ENCODE peak calls at places on chromosomes 11 and 22, in eight cellular contexts. One of them, this sample, is unnamed.

GRCh38 chr11:101862410-101863233 is 52.2 kb upstream of the CEP126 start:
- DNase-seq in aorta: no peak
- DNase-seq in cardiac fibroblast: peak; percentile 81
- DNase-seq in GM12865: no peak
- DNase-seq in GM23338: peak; percentile 79
- DNase-seq in IMR-90: peak; percentile 79
- DNase-seq in astrocyte of the cerebellum: peak; percentile 47
- DNase-seq in sigmoid colon: no peak
- DNase-seq in this sample: no peak

GRCh38 chr22:48223488-48224190 is 1461.2 kb downstream of the TBC1D22A start:
- DNase-seq in IMR-90: no peak
- DNase-seq in GM12865: no peak
- DNase-seq in sigmoid colon: no peak
- DNase-seq in cardiac fibroblast: no peak
- DNase-seq in GM23338: no peak
- DNase-seq in aorta: no peak
- DNase-seq in astrocyte of the cerebellum: no peak
- DNase-seq in this sample: no peak

GRCh38 chr11:15071556-15072255 is 1.7 kb upstream of the CALCB start:
- DNase-seq in sigmoid colon: no peak
- DNase-seq in GM23338: no peak
- DNase-seq in GM12865: no peak
- DNase-seq in astrocyte of the cerebellum: no peak
- DNase-seq in IMR-90: no peak
- DNase-seq in cardiac fibroblast: no peak
- DNase-seq in aorta: peak; percentile 64
- DNase-seq in this sample: no peak

GRCh38 chr11:128130052-128130451 is 457.3 kb downstream of the ETS1 start:
- DNase-seq in astrocyte of the cerebellum: no peak
- DNase-seq in aorta: no peak
- DNase-seq in GM23338: no peak
- DNase-seq in cardiac fibroblast: no peak
- DNase-seq in sigmoid colon: no peak
- DNase-seq in IMR-90: no peak
- DNase-seq in GM12865: no peak
- DNase-seq in this sample: no peak

GRCh38 chr11:114925591-114925990 is 247.3 kb downstream of the NXPE2 start:
- DNase-seq in sigmoid colon: no peak
- DNase-seq in IMR-90: no peak
- DNase-seq in astrocyte of the cerebellum: no peak
- DNase-seq in aorta: no peak
- DNase-seq in cardiac fibroblast: no peak
- DNase-seq in GM23338: no peak
- DNase-seq in GM12865: no peak
- DNase-seq in this sample: no peak

GRCh38 chr11:67024410-67024809 is 1.5 kb downstream of the SYT12 start:
- DNase-seq in aorta: no peak
- DNase-seq in astrocyte of the cerebellum: no peak
- DNase-seq in sigmoid colon: no peak
- DNase-seq in cardiac fibroblast: no peak
- DNase-seq in GM12865: peak; percentile 59
- DNase-seq in IMR-90: no peak
- DNase-seq in GM23338: no peak
- DNase-seq in this sample: no peak

GRCh38 chr11:4607111-4607510 is 920 bp downstream of the TRIM68 start:
- DNase-seq in aorta: no peak
- DNase-seq in sigmoid colon: no peak
- DNase-seq in IMR-90: peak; percentile 7
- DNase-seq in GM12865: no peak
- DNase-seq in cardiac fibroblast: peak; percentile 13
- DNase-seq in astrocyte of the cerebellum: no peak
- DNase-seq in GM23338: no peak
- DNase-seq in this sample: no peak

GRCh38 chr11:5689551-5689983 is at the start of gene TRIM22:
- DNase-seq in cardiac fibroblast: peak; percentile 93
- DNase-seq in sigmoid colon: no peak
- DNase-seq in IMR-90: peak; percentile 71
- DNase-seq in astrocyte of the cerebellum: peak; percentile 73
- DNase-seq in GM23338: peak; percentile 81
- DNase-seq in GM12865: peak; percentile 91
- DNase-seq in aorta: no peak
- DNase-seq in this sample: peak; percentile 32

GRCh38 chr11:72141066-72141465 is 5.5 kb downstream of the FOLR3 start:
- DNase-seq in aorta: no peak
- DNase-seq in GM12865: no peak
- DNase-seq in astrocyte of the cerebellum: peak; percentile 86
- DNase-seq in IMR-90: peak; percentile 90
- DNase-seq in GM23338: no peak
- DNase-seq in cardiac fibroblast: peak; percentile 94
- DNase-seq in sigmoid colon: no peak
- DNase-seq in this sample: no peak

GRCh38 chr11:728901-729491 is 18.3 kb upstream of the TALDO1 start:
- DNase-seq in IMR-90: no peak
- DNase-seq in astrocyte of the cerebellum: no peak
- DNase-seq in GM23338: no peak
- DNase-seq in sigmoid colon: no peak
- DNase-seq in aorta: no peak
- DNase-seq in cardiac fibroblast: no peak
- DNase-seq in GM12865: no peak
- DNase-seq in this sample: peak; percentile 53

GRCh38 chr11:114040706-114041211 is 18.8 kb upstream of the ZBTB16 start:
- DNase-seq in aorta: no peak
- DNase-seq in GM12865: no peak
- DNase-seq in cardiac fibroblast: peak; percentile 77
- DNase-seq in IMR-90: peak; percentile 31
- DNase-seq in sigmoid colon: peak; percentile 77
- DNase-seq in GM23338: no peak
- DNase-seq in astrocyte of the cerebellum: peak; percentile 41
- DNase-seq in this sample: no peak

DNA sequence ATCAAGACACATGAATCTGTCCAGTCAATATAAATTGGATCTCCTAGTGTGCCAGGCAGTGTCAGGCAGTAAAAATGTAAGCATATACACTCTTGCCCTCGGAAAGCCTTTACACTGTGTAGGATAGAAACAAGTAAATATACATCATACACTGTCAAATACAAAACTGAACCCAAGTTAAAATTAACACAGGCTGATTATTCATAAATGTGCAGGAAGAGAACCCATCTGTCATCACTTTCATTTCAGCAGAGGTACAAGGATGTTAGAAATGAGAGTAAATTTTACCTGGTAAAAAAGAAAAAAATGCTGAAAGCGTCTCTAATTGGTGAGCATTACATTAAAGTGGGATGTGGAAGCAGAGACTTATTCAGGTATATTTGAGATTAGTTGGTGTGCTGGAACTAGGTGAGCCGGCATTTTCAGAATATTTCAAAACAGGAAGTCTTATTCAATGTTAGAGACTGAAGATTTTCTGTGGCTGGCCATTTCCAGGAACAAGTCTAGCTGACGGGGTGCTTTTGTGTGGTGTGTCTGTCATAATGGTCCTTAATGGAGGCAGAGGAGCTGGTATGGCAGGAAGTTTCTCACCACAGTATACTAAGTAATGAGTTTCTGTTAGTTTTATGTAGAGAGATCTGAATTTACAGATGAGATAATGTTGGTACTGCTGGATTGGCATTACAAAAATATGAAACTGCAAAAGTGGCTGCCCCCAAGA is 192.6 kb downstream of the CASP12 start:
- DNase-seq in aorta: no peak
- DNase-seq in cardiac fibroblast: peak; percentile 67
- DNase-seq in astrocyte of the cerebellum: peak; percentile 16
- DNase-seq in IMR-90: peak; percentile 18
- DNase-seq in GM23338: no peak
- DNase-seq in GM12865: peak; percentile 87
- DNase-seq in sigmoid colon: no peak
- DNase-seq in this sample: peak; percentile 10
- H3K4me3 ChIP-seq in aorta: no peak overlapping the region
- H3K4me3 ChIP-seq in cardiac fibroblast: no peak overlapping the region
- H3K4me3 ChIP-seq in astrocyte of the cerebellum: no peak overlapping the region
- H3K4me3 ChIP-seq in IMR-90: no peak overlapping the region
- H3K4me3 ChIP-seq in GM23338: no peak overlapping the region
- H3K4me3 ChIP-seq in GM12865: peak overlapping the region; percentile 11
- H3K4me3 ChIP-seq in sigmoid colon: no peak overlapping the region
- H3K4me3 ChIP-seq in this sample: no peak overlapping the region

GRCh38 chr11:64000026-64000739 is 13.9 kb downstream of the OTUB1 start:
- DNase-seq in GM12865: peak; percentile 80
- DNase-seq in IMR-90: peak; percentile 59
- DNase-seq in aorta: peak; percentile 91
- DNase-seq in GM23338: peak; percentile 90
- DNase-seq in astrocyte of the cerebellum: peak; percentile 23
- DNase-seq in cardiac fibroblast: peak; percentile 68
- DNase-seq in sigmoid colon: peak; percentile 87
- DNase-seq in this sample: peak; percentile 90
- H3K4me3 ChIP-seq in GM12865: no peak overlapping the region
- H3K4me3 ChIP-seq in IMR-90: no peak overlapping the region
- H3K4me3 ChIP-seq in aorta: no peak overlapping the region
- H3K4me3 ChIP-seq in GM23338: peak overlapping the region; percentile 64
- H3K4me3 ChIP-seq in astrocyte of the cerebellum: peak overlapping the region; percentile 26
- H3K4me3 ChIP-seq in cardiac fibroblast: peak overlapping the region; percentile 11
- H3K4me3 ChIP-seq in sigmoid colon: peak overlapping the region; percentile 44
- H3K4me3 ChIP-seq in this sample: peak overlapping the region; percentile 37

DNA sequence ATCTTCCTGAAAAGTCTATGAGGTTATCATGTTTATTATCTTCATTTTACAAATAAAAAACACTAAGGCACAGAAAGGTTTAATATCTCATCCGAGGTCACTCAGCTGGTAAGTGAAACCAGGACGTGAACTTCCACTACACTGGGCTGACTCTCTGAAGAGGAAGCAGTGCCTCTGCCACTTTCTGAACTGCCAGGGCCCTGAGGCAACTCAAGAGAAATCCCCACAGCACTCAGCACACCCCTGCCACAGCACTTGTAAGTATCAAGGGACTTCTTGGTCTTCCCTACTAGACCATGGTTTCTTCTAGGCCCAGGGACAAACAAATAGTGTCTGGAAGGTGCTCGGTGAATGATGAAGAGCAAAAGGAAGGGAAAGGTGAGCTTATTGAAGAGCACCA is 49.7 kb downstream of the RPL27A start:
- DNase-seq in IMR-90: no peak
- DNase-seq in astrocyte of the cerebellum: no peak
- DNase-seq in aorta: no peak
- DNase-seq in GM23338: no peak
- DNase-seq in sigmoid colon: no peak
- DNase-seq in GM12865: peak; percentile 74
- DNase-seq in cardiac fibroblast: no peak
- DNase-seq in this sample: no peak
- H3K4me3 ChIP-seq in IMR-90: no peak overlapping the region
- H3K4me3 ChIP-seq in astrocyte of the cerebellum: no peak overlapping the region
- H3K4me3 ChIP-seq in aorta: no peak overlapping the region
- H3K4me3 ChIP-seq in GM23338: no peak overlapping the region
- H3K4me3 ChIP-seq in sigmoid colon: no peak overlapping the region
- H3K4me3 ChIP-seq in GM12865: no peak overlapping the region
- H3K4me3 ChIP-seq in cardiac fibroblast: no peak overlapping the region
- H3K4me3 ChIP-seq in this sample: no peak overlapping the region

GRCh38 chr11:111936045-111936400 is 1.1 kb upstream of the DIXDC1 start:
- DNase-seq in GM23338: no peak
- DNase-seq in IMR-90: peak; percentile 46
- DNase-seq in cardiac fibroblast: no peak
- DNase-seq in astrocyte of the cerebellum: no peak
- DNase-seq in sigmoid colon: no peak
- DNase-seq in GM12865: no peak
- DNase-seq in aorta: no peak
- DNase-seq in this sample: no peak
- H3K4me3 ChIP-seq in GM23338: peak overlapping the region; percentile 83
- H3K4me3 ChIP-seq in IMR-90: peak overlapping the region; percentile 9
- H3K4me3 ChIP-seq in cardiac fibroblast: no peak overlapping the region
- H3K4me3 ChIP-seq in astrocyte of the cerebellum: no peak overlapping the region
- H3K4me3 ChIP-seq in sigmoid colon: peak overlapping the region; percentile 82
- H3K4me3 ChIP-seq in GM12865: no peak overlapping the region
- H3K4me3 ChIP-seq in aorta: no peak overlapping the region
- H3K4me3 ChIP-seq in this sample: no peak overlapping the region

DNA sequence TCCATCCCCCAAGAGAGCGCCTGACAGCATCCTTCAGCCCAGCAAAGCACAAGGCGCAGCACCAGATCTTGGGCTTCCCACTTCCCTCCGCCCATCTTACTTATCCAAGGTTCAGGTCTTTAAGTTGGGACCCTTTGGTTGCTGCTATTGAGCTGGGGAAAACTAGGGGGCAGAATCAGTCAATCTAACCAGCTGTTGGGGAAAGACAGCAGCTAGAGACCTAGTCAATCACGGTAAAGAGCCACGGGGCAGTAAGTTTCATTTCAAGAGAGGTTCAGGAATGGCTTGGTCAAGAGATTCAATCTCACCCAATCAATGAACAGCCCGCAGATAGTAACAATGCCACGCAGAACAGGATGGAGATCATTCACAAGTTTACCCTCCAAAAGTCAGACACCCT is 1.7 kb downstream of the ABTB2 start:
- DNase-seq in astrocyte of the cerebellum: no peak
- DNase-seq in IMR-90: no peak
- DNase-seq in GM12865: peak; percentile 21
- DNase-seq in cardiac fibroblast: no peak
- DNase-seq in GM23338: peak; percentile 66
- DNase-seq in sigmoid colon: no peak
- DNase-seq in aorta: no peak
- DNase-seq in this sample: peak; percentile 26
- H3K4me3 ChIP-seq in astrocyte of the cerebellum: peak overlapping the region; percentile 76
- H3K4me3 ChIP-seq in IMR-90: peak overlapping the region; percentile 47
- H3K4me3 ChIP-seq in GM12865: peak overlapping the region; percentile 65
- H3K4me3 ChIP-seq in cardiac fibroblast: peak overlapping the region; percentile 66
- H3K4me3 ChIP-seq in GM23338: peak overlapping the region; percentile 85
- H3K4me3 ChIP-seq in sigmoid colon: peak overlapping the region; percentile 56
- H3K4me3 ChIP-seq in aorta: peak overlapping the region; percentile 71
- H3K4me3 ChIP-seq in this sample: peak overlapping the region; percentile 61

GRCh38 chr11:134915881-134916280 is 503.8 kb upstream of the B3GAT1 start:
- DNase-seq in aorta: no peak
- DNase-seq in GM23338: no peak
- DNase-seq in GM12865: no peak
- DNase-seq in cardiac fibroblast: no peak
- DNase-seq in sigmoid colon: no peak
- DNase-seq in IMR-90: no peak
- DNase-seq in astrocyte of the cerebellum: no peak
- DNase-seq in this sample: no peak

GRCh38 chr11:134915212-134915611 is 503.2 kb upstream of the B3GAT1 start:
- DNase-seq in GM23338: no peak
- DNase-seq in IMR-90: no peak
- DNase-seq in astrocyte of the cerebellum: peak; percentile 65
- DNase-seq in sigmoid colon: peak; percentile 89
- DNase-seq in cardiac fibroblast: no peak
- DNase-seq in GM12865: no peak
- DNase-seq in aorta: no peak
- DNase-seq in this sample: peak; percentile 78

GRCh38 chr11:134913999-134914590 is 502.1 kb upstream of the B3GAT1 start:
- DNase-seq in cardiac fibroblast: no peak
- DNase-seq in aorta: no peak
- DNase-seq in IMR-90: no peak
- DNase-seq in sigmoid colon: no peak
- DNase-seq in GM23338: no peak
- DNase-seq in GM12865: no peak
- DNase-seq in astrocyte of the cerebellum: no peak
- DNase-seq in this sample: no peak

GRCh38 chr11:134911514-134912180 is 499.6 kb upstream of the B3GAT1 start:
- DNase-seq in sigmoid colon: no peak
- DNase-seq in GM12865: no peak
- DNase-seq in astrocyte of the cerebellum: no peak
- DNase-seq in aorta: no peak
- DNase-seq in IMR-90: no peak
- DNase-seq in GM23338: no peak
- DNase-seq in cardiac fibroblast: no peak
- DNase-seq in this sample: no peak

GRCh38 chr11:134913391-134913790 is 501.3 kb upstream of the B3GAT1 start:
- DNase-seq in cardiac fibroblast: no peak
- DNase-seq in GM12865: no peak
- DNase-seq in sigmoid colon: no peak
- DNase-seq in GM23338: no peak
- DNase-seq in aorta: no peak
- DNase-seq in IMR-90: no peak
- DNase-seq in astrocyte of the cerebellum: no peak
- DNase-seq in this sample: no peak
- H3K4me3 ChIP-seq in cardiac fibroblast: no peak overlapping the region
- H3K4me3 ChIP-seq in GM12865: no peak overlapping the region
- H3K4me3 ChIP-seq in sigmoid colon: no peak overlapping the region
- H3K4me3 ChIP-seq in GM23338: no peak overlapping the region
- H3K4me3 ChIP-seq in aorta: no peak overlapping the region
- H3K4me3 ChIP-seq in IMR-90: no peak overlapping the region
- H3K4me3 ChIP-seq in astrocyte of the cerebellum: no peak overlapping the region
- H3K4me3 ChIP-seq in this sample: no peak overlapping the region